ENCODE peak calls at places on chromosomes 11 and 22, in six cellular contexts. K is HL-60, G is psoas muscle, Q is right lobe of liver, Z is colonic mucosa, X is fibroblast of lung. L is an unnamed sample.
A peak's percentile ranks its signal among the peaks of the same experiment; 100 is the strongest.

GRCh38 chr22:38455530-38456271 is 702 bp upstream of the KCNJ4 start:
- DNase-seq in Z (no peak), X (peak; percentile 39), K (no peak), Q (no peak), G (no peak), L (no peak)

GRCh38 chr11:16912607-16913006 is 101.6 kb downstream of the PLEKHA7 start:
- DNase-seq in Q (no peak), G (no peak), Z (peak; percentile 36), X (no peak), K (no peak), L (no peak)

GRCh38 chr11:120135838-120136237 is 2.1 kb downstream of the TRIM29 start:
- DNase-seq in Q (no peak), Z (peak; percentile 14), G (no peak), X (no peak), K (no peak), L (no peak)

GRCh38 chr11:110529043-110529442 is 99.3 kb downstream of the FDX1 start:
- DNase-seq in Z (no peak), X (no peak), Q (no peak), K (peak; percentile 30), G (no peak), L (peak; percentile 23)

GRCh38 chr11:86099727-86100320 is 30.9 kb upstream of the PICALM start:
- DNase-seq in K (no peak), Z (peak; percentile 57), Q (no peak), G (no peak), X (no peak), L (no peak)

GRCh38 chr11:118176400-118177134 is at the start of gene SCN2B:
- DNase-seq in Q (no peak), K (no peak), G (no peak), Z (no peak), X (peak; percentile 55), L (no peak)

GRCh38 chr22:23035557-23036277 is 34.6 kb upstream of the GNAZ start:
- DNase-seq in Q (no peak), K (no peak), G (no peak), X (no peak), Z (no peak), L (no peak)

GRCh38 chr11:74819400-74819799 is 70.8 kb downstream of the RNF169 start:
- DNase-seq in G (no peak), Q (no peak), X (no peak), K (no peak), Z (no peak), L (peak; percentile 40)

GRCh38 chr11:47786373-47786772 is 19.2 kb upstream of the FNBP4 start:
- DNase-seq in K (no peak), Z (no peak), X (peak; percentile 11), G (peak; percentile 77), Q (no peak), L (no peak)

GRCh38 chr11:130774703-130775102 is 141.6 kb downstream of the SNX19 start:
- DNase-seq in Q (no peak), K (no peak), Z (peak; percentile 41), G (no peak), X (no peak), L (no peak)

GRCh38 chr11:57248780-57249383 is 11.8 kb upstream of the APLNR start:
- DNase-seq in K (peak; percentile 54), G (peak; percentile 83), Z (peak; percentile 61), Q (peak; percentile 70), X (peak; percentile 68), L (peak; percentile 77)

GRCh38 chr22:41092847-41093371 is 517 bp downstream of the EP300 start:
- DNase-seq in X (peak; percentile 43), Q (no peak), G (peak; percentile 69), K (peak; percentile 41), Z (peak; percentile 44), L (no peak)

GRCh38 chr11:4851033-4851432 is 2.0 kb upstream of the OR51S1 start:
- DNase-seq in Z (no peak), G (no peak), K (no peak), Q (no peak), X (no peak), L (peak; percentile 81)

GRCh38 chr11:118961591-118961990 is 5.5 kb downstream of the UPK2 start:
- DNase-seq in X (no peak), K (no peak), Q (no peak), G (no peak), Z (peak; percentile 28), L (no peak)

GRCh38 chr11:31264834-31265233 is 104.7 kb downstream of the DCDC1 start:
- DNase-seq in K (no peak), G (no peak), Z (no peak), Q (no peak), X (no peak), L (no peak)

GRCh38 chr11:10628506-10629236 is 60.2 kb upstream of the LYVE1 start:
- DNase-seq in K (no peak), X (no peak), Q (no peak), G (no peak), Z (no peak), L (no peak)

GRCh38 chr22:41410311-41410751 is 28.6 kb downstream of the TEF start:
- DNase-seq in K (no peak), G (peak; percentile 94), Q (peak; percentile 80), X (no peak), Z (no peak), L (no peak)

GRCh38 chr11:86934263-86934932 is 20.8 kb downstream of the FZD4 start:
- DNase-seq in X (no peak), Z (no peak), G (no peak), K (no peak), Q (no peak), L (no peak)

GRCh38 chr11:61697093-61697492 is 16.9 kb downstream of the DAGLA start:
- DNase-seq in G (peak; percentile 79), Z (no peak), K (no peak), X (no peak), Q (no peak), L (no peak)

GRCh38 chr11:1673841-1674193 is 23.2 kb upstream of the KRTAP5-6 start:
- DNase-seq in Q (no peak), G (no peak), Z (no peak), X (no peak), K (no peak), L (no peak)

GRCh38 chr11:16321148-16321547 is 35.2 kb downstream of the SOX6 start:
- DNase-seq in K (no peak), Z (no peak), Q (no peak), X (no peak), G (no peak), L (no peak)

GRCh38 chr22:17258015-17258827 is 39.0 kb upstream of the ADA2 start:
- DNase-seq in Z (peak; percentile 78), X (peak; percentile 37), K (peak; percentile 58), G (peak; percentile 88), Q (peak; percentile 59), L (no peak)

GRCh38 chr11:71525938-71526495 is 1.1 kb upstream of the KRTAP5-7 start:
- DNase-seq in Z (no peak), X (no peak), G (no peak), Q (no peak), K (no peak), L (no peak)

DNA sequence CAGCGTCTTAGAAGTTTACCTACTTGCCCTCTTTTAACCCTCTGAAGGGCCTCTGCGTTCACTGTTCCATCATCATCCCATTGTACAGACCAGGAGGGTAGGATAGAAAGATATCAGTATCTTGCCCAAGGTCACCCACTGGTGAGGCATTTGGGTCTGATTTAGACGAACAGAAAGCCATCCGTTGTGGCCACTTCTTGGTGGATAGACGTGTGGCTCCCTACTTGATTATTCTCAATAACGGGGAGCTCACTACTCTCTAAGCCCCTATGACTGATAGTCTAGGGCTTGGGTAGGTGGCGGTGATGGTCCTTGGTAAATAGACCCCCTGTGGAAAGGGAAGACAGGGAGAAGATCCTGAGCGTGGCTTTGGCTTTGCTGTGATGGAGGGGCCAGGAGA is 28.6 kb upstream of the PRR5 start:
- DNase-seq in G (peak; percentile 8), Q (no peak), K (no peak), X (no peak), Z (no peak), L (no peak)
- H3K27me3 ChIP-seq in G (peaks cover 9% of the 10 kb centered on the region), Q (no peaks in the 10 kb centered on the region), K (peaks cover 23% of the 10 kb centered on the region), X (peaks cover 10% of the 10 kb centered on the region), Z (peaks cover 15% of the 10 kb centered on the region), L (peaks cover 8% of the 10 kb centered on the region)

DNA sequence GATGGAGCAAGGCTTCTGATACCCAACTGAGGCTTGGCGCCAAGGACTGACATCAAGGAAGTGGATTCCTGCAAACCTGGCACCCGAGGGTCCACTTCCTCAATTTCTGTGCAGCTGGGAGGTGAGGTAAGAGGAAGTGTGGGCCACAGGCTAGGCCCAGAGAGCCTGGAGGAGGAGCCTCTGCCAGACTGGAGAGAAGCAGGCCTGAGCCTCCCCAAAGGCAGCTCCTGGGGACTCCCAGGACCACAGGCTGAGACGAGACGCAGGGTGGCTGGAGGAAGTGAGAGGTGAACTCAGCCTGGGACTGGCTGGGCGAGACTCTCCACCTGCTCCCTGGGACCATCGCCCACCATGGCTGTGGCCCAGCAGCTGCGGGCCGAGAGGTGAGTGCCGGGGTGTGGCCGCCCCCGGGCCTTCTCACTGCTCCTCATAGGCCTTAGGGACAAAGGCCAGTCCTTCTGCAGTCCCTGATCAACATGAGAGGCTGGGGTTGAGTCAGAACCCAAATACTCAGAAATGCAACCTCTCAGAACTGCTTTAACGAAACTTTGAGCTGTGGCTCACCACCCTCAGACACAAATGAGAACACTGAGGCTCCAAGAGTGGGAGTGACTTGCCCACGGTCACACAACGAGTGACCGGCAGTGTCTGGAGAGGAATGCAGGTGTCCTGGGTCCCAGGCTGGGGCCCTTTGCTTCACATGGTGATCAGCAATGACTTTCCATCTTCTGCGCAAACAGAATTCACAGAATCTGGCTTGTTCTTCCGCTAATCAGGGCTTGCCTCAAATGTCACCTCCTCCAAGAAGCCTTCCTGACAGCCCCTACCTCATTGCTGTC is at the start of gene NCF4:
- DNase-seq in K (peak; percentile 99), Z (peak; percentile 63), Q (peak; percentile 80), G (peak; percentile 80), X (no peak), L (no peak)
- H3K27ac ChIP-seq in K (peak within 1 kb of the TSS; percentile 99), Z (peak within 1 kb of the TSS; percentile 66), Q (peak within 1 kb of the TSS; percentile 68), G (peak within 1 kb of the TSS; percentile 23), X (no peak within 1 kb of the TSS), L (no peak within 1 kb of the TSS)

GRCh38 chr11:70436501-70436860 is 38.2 kb downstream of the CTTN start:
- DNase-seq in K (no peak), Q (no peak), X (no peak), Z (no peak), G (no peak), L (no peak)
- H3K4me3 ChIP-seq in K (no peak overlapping the region), Q (no peak overlapping the region), X (no peak overlapping the region), Z (no peak overlapping the region), G (no peak overlapping the region), L (no peak overlapping the region)

GRCh38 chr11:35515224-35515623 is 10.2 kb downstream of the PAMR1 start:
- DNase-seq in Z (no peak), X (peak; percentile 73), K (no peak), Q (no peak), G (no peak), L (peak; percentile 83)
- H3K27me3 ChIP-seq in Z (no peaks in the 10 kb centered on the region), X (no peaks in the 10 kb centered on the region), K (peaks cover 7% of the 10 kb centered on the region), Q (no peaks in the 10 kb centered on the region), G (peaks cover 2% of the 10 kb centered on the region), L (no peaks in the 10 kb centered on the region)

GRCh38 chr11:8813658-8814057 is 97.3 kb upstream of the AKIP1 start:
- DNase-seq in K (peak; percentile 86), Q (peak; percentile 66), G (peak; percentile 83), Z (peak; percentile 83), X (peak; percentile 92), L (peak; percentile 75)
- H3K27ac ChIP-seq in K (peak overlapping the region; percentile 64), Q (no peak overlapping the region), G (peak overlapping the region; percentile 14), Z (peak overlapping the region; percentile 68), X (peak overlapping the region; percentile 16), L (no peak overlapping the region)